ENCODE peak calls at places on chromosome 4, in seven cellular contexts. E is hepatic stellate cell, Z is pancreas, L is substantia nigra, A is midbrain, V is A172, U is NCI-H1417. R is an unnamed sample.

GRCh38 chr4:120043828-120044227 is 22.8 kb downstream of the MAD2L1 start:
- DNase-seq in A (no peak), U (no peak), Z (no peak), L (no peak), E (no peak), V (no peak), R (no peak)

GRCh38 chr4:148270600-148270999 is 171.6 kb downstream of the NR3C2 start:
- DNase-seq in Z (no peak), E (peak; percentile 9), U (no peak), L (no peak), A (no peak), V (peak; percentile 56), R (no peak)

GRCh38 chr4:3716876-3717235 is 49.3 kb upstream of the ADRA2C start:
- DNase-seq in A (no peak), Z (no peak), L (no peak), U (no peak), V (no peak), E (no peak), R (no peak)

GRCh38 chr4:112532267-112532666 is 16.3 kb upstream of the NEUROG2 start:
- DNase-seq in E (no peak), V (peak; percentile 52), A (no peak), Z (no peak), U (no peak), L (no peak), R (no peak)

GRCh38 chr4:8580321-8581093 is at the start of gene GPR78:
- DNase-seq in V (no peak), E (peak; percentile 54), L (peak; percentile 16), Z (peak; percentile 68), U (no peak), A (no peak), R (no peak)

GRCh38 chr4:147678796-147679549 is 5.0 kb downstream of the PRMT9 start:
- DNase-seq in E (no peak), U (no peak), Z (no peak), V (no peak), L (no peak), A (no peak), R (no peak)

GRCh38 chr4:38310446-38311043 is 350.3 kb downstream of the PTTG2 start:
- DNase-seq in E (no peak), A (no peak), V (no peak), Z (no peak), U (no peak), L (no peak), R (no peak)

GRCh38 chr4:106368678-106369077 is at the start of gene GIMD1:
- DNase-seq in V (no peak), A (no peak), L (no peak), E (no peak), Z (no peak), U (no peak), R (no peak)

GRCh38 chr4:25953740-25954139 is 39.7 kb downstream of the SMIM20 start:
- DNase-seq in E (no peak), V (peak; percentile 42), L (no peak), Z (no peak), A (no peak), U (peak; percentile 23), R (no peak)

GRCh38 chr4:19636451-19636850 is 615.3 kb upstream of the SLIT2 start:
- DNase-seq in Z (no peak), V (no peak), E (no peak), U (no peak), A (no peak), L (no peak), R (no peak)

R was measured in posterior cingulate gyrus.